ENCODE peak calls at places on chromosomes 12 and 14, in four cellular contexts. N, Z, E and D are unnamed samples.

GRCh38 chr12:47066278-47067048 is 13.0 kb upstream of the PCED1B start:
- DNase-seq in N (no peak), Z (no peak), E (no peak), D (no peak)

GRCh38 chr14:75442642-75443041 is 14.8 kb downstream of the JDP2 start:
- DNase-seq in N (peak; percentile 36), Z (no peak), E (no peak), D (no peak)

GRCh38 chr14:75138492-75138891 is 11.6 kb upstream of the NEK9 start:
- DNase-seq in N (no peak), Z (no peak), E (no peak), D (no peak)

GRCh38 chr12:66203820-66204219 is 14.8 kb downstream of the IRAK3 start:
- DNase-seq in N (no peak), Z (no peak), E (no peak), D (no peak)

GRCh38 chr12:76952995-76953394 is 74.2 kb upstream of the CSRP2 start:
- DNase-seq in N (peak; percentile 89), Z (no peak), E (no peak), D (no peak)

GRCh38 chr12:66296171-66296683 is 6.1 kb upstream of the HELB start:
- DNase-seq in N (no peak), Z (peak; percentile 20), E (no peak), D (no peak)

GRCh38 chr12:17763365-17763764 is 326.6 kb downstream of the RERGL start:
- DNase-seq in N (no peak), Z (no peak), E (no peak), D (no peak)

GRCh38 chr12:69028941-69029729 is 96.2 kb upstream of the CPM start:
- DNase-seq in N (no peak), Z (no peak), E (no peak), D (no peak)

GRCh38 chr12:104215638-104216297 is at the start of gene TXNRD1:
- DNase-seq in N (peak; percentile 91), Z (peak; percentile 93), E (peak; percentile 87), D (peak; percentile 98)

GRCh38 chr12:45388545-45388944 is 172.7 kb downstream of the ANO6 start:
- DNase-seq in N (peak; percentile 12), Z (peak; percentile 70), E (no peak), D (peak; percentile 75)

GRCh38 chr14:54370323-54371125 is 26.3 kb upstream of the CDKN3 start:
- DNase-seq in N (no peak), Z (no peak), E (no peak), D (peak; percentile 53)

GRCh38 chr14:29242755-29243340 is 476.3 kb downstream of the FOXG1 start:
- DNase-seq in N (no peak), Z (peak; percentile 48), E (no peak), D (no peak)

GRCh38 chr12:31021181-31021580 is 52.5 kb upstream of the DDX11 start:
- DNase-seq in N (no peak), Z (no peak), E (no peak), D (peak; percentile 26)